ENCODE peak calls at places on chromosomes 3 and 15, in four cellular contexts. D is ovary, N is stomach, T is A549. Z is an unnamed sample.

GRCh38 chr3:34387831-34388564 is 589.6 kb downstream of the PDCD6IP start:
- DNase-seq in N (no peak), T (no peak), D (no peak), Z (no peak)

GRCh38 chr3:178083906-178084823 is 452.1 kb upstream of the KCNMB2 start:
- DNase-seq in T (peak; percentile 13), D (no peak), N (no peak), Z (no peak)

GRCh38 chr3:150216041-150216811 is 191.9 kb upstream of the TSC22D2 start:
- DNase-seq in T (no peak), N (no peak), D (peak; percentile 55), Z (no peak)

GRCh38 chr3:127490271-127491023 is 100.1 kb downstream of the TPRA1 start:
- DNase-seq in D (no peak), T (no peak), N (no peak), Z (no peak)

GRCh38 chr3:122916084-122916483 is 111.5 kb downstream of the SEMA5B start:
- DNase-seq in D (no peak), N (no peak), T (no peak), Z (no peak)

GRCh38 chr15:23578521-23579150 is 13.2 kb downstream of the MKRN3 start:
- DNase-seq in T (no peak), N (no peak), D (no peak), Z (no peak)

GRCh38 chr3:130517541-130517940 is 564 bp downstream of the COL6A6 start:
- DNase-seq in D (no peak), T (no peak), N (no peak), Z (peak; percentile 67)

GRCh38 chr3:186088335-186088734 is 20.6 kb downstream of the ETV5 start:
- DNase-seq in N (no peak), D (no peak), T (no peak), Z (no peak)

GRCh38 chr15:70596354-70597055 is 166.9 kb downstream of the UACA start:
- DNase-seq in D (no peak), N (no peak), T (peak; percentile 75), Z (no peak)

GRCh38 chr15:72866086-72866646 is 82.6 kb upstream of the ADPGK start:
- DNase-seq in D (no peak), N (no peak), T (no peak), Z (no peak)

GRCh38 chr3:187568171-187568570 is 102.0 kb downstream of the SST start:
- DNase-seq in D (no peak), T (no peak), N (no peak), Z (no peak)

GRCh38 chr15:99613887-99614642 is 48.3 kb downstream of the MEF2A start:
- DNase-seq in D (no peak), T (no peak), N (no peak), Z (no peak)

DNA sequence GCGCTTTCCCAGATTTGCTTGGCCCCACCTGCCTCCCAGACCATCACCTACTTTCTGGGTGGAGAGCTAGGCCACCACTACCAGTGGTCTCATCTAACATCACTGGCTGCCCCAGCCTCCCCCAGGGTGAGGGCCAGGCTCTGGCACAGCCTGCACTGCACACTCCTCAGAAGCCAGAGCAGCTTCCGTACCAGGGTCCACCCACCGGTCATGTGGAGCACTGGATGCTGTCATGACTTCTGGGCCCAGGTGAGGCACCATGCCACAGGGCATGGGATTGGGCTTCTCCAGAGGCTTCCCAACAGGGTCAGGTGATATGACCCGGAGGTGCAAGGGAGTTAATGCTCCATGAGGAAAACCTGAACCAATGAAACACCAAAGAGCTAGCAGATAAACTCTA is 14.0 kb downstream of the MEGF11 start:
- DNase-seq in T (no peak), D (no peak), N (no peak), Z (no peak)
- H3K4me3 ChIP-seq in T (no peak overlapping the region), D (no peak overlapping the region), N (no peak overlapping the region), Z (no peak overlapping the region)

GRCh38 chr15:67805871-67806538 is 19.3 kb upstream of the SKOR1 start:
- DNase-seq in T (no peak), D (no peak), N (peak; percentile 10), Z (no peak)

GRCh38 chr15:67807141-67807540 is 18.2 kb upstream of the SKOR1 start:
- DNase-seq in T (no peak), N (no peak), D (no peak), Z (peak; percentile 30)

GRCh38 chr15:67807836-67808235 is 17.5 kb upstream of the SKOR1 start:
- DNase-seq in T (no peak), D (no peak), N (no peak), Z (no peak)

GRCh38 chr15:67805008-67805681 is 20.2 kb upstream of the SKOR1 start:
- DNase-seq in D (no peak), T (no peak), N (peak; percentile 16), Z (no peak)

GRCh38 chr15:67806539-67806935 is 18.8 kb upstream of the SKOR1 start:
- DNase-seq in D (no peak), N (no peak), T (no peak), Z (no peak)
- H3K4me1 ChIP-seq in D (no peaks in the 10 kb centered on the region), N (no peaks in the 10 kb centered on the region), T (no peaks in the 10 kb centered on the region), Z (no peaks in the 10 kb centered on the region)

GRCh38 chr3:194072691-194073279 is 63.2 kb upstream of the HES1 start:
- DNase-seq in T (no peak), N (no peak), D (no peak), Z (no peak)
- H3K9me3 ChIP-seq in T (peaks cover 1% of the 10 kb centered on the region), N (no peaks in the 10 kb centered on the region), D (no peaks in the 10 kb centered on the region), Z (no peaks in the 10 kb centered on the region)

DNA sequence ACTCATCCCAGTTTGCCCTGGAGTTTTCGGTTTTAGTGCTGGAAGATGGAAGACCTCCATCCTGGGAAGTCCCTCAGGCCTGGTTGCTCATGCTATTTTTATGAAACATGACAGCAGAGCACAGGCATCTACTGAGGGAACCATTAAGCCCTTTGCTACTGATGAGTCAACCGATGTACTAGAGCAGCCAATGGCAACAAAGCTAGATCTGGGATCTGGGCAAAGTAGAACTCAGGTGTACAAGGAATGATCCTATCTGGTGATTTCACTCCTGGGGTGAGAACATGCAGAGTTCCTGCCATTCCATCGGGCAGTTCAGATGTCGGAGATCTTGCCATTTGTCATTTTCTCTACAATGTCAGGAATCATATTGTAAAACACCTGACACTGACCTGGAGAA is 166.2 kb upstream of the NSMCE3 start:
- DNase-seq in D (no peak), T (no peak), N (no peak), Z (no peak)
- H3K4me3 ChIP-seq in D (no peak overlapping the region), T (no peak overlapping the region), N (no peak overlapping the region), Z (no peak overlapping the region)

DNA sequence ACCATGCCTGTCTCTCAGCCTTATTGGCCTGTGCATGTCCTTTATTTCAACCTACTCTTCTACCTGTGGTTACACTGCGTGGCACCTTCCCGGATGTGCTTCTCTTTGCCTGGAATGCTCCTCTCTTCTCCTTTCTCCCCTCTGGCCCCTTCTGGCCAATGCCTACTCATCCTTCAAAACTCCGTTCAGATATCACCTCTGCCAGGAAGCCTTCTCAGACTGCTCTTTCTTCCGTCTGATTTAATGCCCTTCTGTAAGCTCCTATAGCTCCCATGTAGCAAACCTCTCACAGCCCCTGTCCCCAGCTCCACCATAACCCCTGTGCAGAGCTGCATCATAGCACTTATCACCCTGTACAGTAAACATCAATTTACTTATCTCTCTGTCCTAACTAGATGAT is 13.2 kb downstream of the KLHL6 start:
- DNase-seq in D (no peak), T (no peak), N (no peak), Z (no peak)
- H3K4me1 ChIP-seq in D (no peaks in the 10 kb centered on the region), T (no peaks in the 10 kb centered on the region), N (no peaks in the 10 kb centered on the region), Z (peaks cover 63% of the 10 kb centered on the region)

GRCh38 chr3:126084667-126085180 is 800 bp upstream of the SLC41A3 start:
- DNase-seq in T (no peak), N (no peak), D (no peak), Z (no peak)

GRCh38 chr3:126085841-126086240 is 1.9 kb upstream of the SLC41A3 start:
- DNase-seq in T (no peak), D (no peak), N (no peak), Z (no peak)

GRCh38 chr3:126085276-126085675 is 1.4 kb upstream of the SLC41A3 start:
- DNase-seq in T (no peak), N (no peak), D (no peak), Z (no peak)

GRCh38 chr3:126083913-126084514 is at the start of gene SLC41A3:
- DNase-seq in N (peak; percentile 91), D (peak; percentile 88), T (peak; percentile 55), Z (peak; percentile 92)

DNA sequence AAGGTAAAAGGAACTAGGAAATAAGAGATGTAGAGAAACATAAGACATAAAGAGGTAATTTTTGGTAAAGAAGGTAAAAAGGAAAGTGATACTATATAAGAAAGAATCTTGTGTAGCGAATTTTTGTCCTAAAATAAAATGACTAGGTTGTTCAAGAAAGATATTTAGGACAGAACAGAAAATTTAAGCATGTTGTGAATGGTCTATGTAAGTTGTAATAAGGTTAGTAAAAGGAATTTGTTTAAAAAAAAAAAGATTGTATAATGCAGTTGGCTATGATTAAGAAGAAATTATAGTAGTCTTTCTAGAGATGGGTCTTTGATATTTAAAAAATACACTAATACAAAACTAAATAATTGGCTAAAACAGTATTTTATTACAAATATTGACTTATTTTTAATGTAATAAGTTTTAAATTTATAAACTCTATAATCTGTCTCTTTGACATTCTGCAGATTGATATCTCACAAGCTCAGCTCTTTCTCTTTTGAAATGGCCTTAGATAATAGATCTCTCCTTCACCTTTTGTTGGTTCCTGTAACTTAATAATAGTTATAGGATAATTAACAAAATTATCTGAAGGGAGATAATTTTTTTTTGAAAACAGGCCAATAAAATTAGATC is 3.7 kb upstream of the SLC41A3 start:
- DNase-seq in N (no peak), D (no peak), T (no peak), Z (no peak)
- H3K9me3 ChIP-seq in N (peaks cover 9% of the 10 kb centered on the region), D (no peaks in the 10 kb centered on the region), T (peaks cover 3% of the 10 kb centered on the region), Z (no peaks in the 10 kb centered on the region)

GRCh38 chr3:132597660-132598059 is 590 bp downstream of the ACKR4 start:
- DNase-seq in N (no peak), D (no peak), T (no peak), Z (no peak)
- H3K4me3 ChIP-seq in N (peak overlapping the region; percentile 25), D (peak overlapping the region; percentile 19), T (no peak overlapping the region), Z (peak overlapping the region; percentile 13)

DNA sequence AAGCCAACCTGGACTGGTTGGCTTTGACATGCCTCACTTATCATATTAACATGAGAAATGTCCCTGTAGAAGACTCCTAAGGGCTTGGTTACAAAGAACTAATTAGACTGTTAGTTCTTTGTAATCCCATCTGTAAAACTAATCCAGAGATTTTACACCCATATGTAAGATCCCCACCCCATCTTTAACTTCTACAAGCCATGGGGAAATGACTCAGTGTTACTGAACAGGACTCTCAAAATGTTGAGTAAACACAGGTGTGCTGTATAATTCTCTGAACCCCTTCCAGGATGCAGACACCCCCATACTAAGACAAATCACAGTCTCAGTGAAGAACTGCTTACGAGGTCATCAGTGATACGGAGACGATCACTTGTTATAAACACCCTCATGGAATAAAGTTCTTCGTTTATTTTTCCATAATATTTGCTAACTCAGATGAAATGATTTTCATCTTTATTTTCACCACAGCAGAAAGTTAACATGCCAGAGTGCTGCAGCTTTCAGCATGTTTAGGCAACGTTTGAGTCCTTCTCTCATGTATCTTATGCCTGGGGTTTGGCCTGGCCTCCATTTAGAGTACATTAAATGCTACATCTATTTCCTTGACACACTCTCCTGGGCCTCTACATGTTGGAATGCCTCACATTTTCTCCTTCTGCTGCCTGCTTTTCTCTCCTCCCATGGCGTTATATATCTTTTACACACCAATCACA is 55.3 kb upstream of the LEKR1 start:
- DNase-seq in D (no peak), T (no peak), N (no peak), Z (no peak)
- H3K4me1 ChIP-seq in D (no peaks in the 10 kb centered on the region), T (peaks cover 4% of the 10 kb centered on the region), N (no peaks in the 10 kb centered on the region), Z (no peaks in the 10 kb centered on the region)

Z was measured in left lung.